ENCODE peak calls at places on chromosomes 16 and 17, in seven cellular contexts. A is stimulated activated CD4-positive, alpha-beta T cell treated with anti-CD3 and anti-CD28 coated beads, Interleukin-15, amount 100 ng/mL, for 24 hours; U is CD8-positive, alpha-beta T cell; Y is cortex of kidney; C is HEK293T; P is GM19239; R is left cardiac atrium. O is an unnamed sample.

GRCh38 chr16:68923116-68923515 is 79.8 kb downstream of the TANGO6 start:
- DNase-seq in A (no peak), U (no peak), Y (no peak), C (no peak), P (no peak), R (no peak), O (no peak)

GRCh38 chr17:80793851-80794267 is 197.8 kb upstream of the CHMP6 start:
- DNase-seq in A (no peak), U (no peak), Y (no peak), C (no peak), P (no peak), R (no peak), O (no peak)

GRCh38 chr17:45334701-45335677 is 18.2 kb upstream of the MAP3K14 start:
- DNase-seq in A (no peak), U (peak), Y (no peak), C (no peak), P (no peak), R (no peak), O (no peak)

GRCh38 chr17:27323538-27324212 is 29.8 kb downstream of the WSB1 start:
- DNase-seq in A (no peak), U (no peak), Y (no peak), C (no peak), P (no peak), R (peak), O (no peak)

GRCh38 chr17:78966123-78966813 is 13.5 kb downstream of the LGALS3BP start:
- DNase-seq in A (no peak), U (no peak), Y (no peak), C (no peak), P (no peak), R (peak), O (no peak)

GRCh38 chr17:45824475-45824874 is 20.2 kb upstream of the SPPL2C start:
- DNase-seq in A (no peak), U (no peak), Y (no peak), C (no peak), P (no peak), R (no peak), O (no peak)

GRCh38 chr16:19123535-19124178 is 9.9 kb downstream of the ITPRIPL2 start:
- DNase-seq in A (no peak), U (no peak), Y (no peak), C (no peak), P (no peak), R (no peak), O (no peak)

GRCh38 chr16:12499032-12499735 is 304.5 kb downstream of the CPPED1 start:
- DNase-seq in A (no peak), U (no peak), Y (no peak), C (no peak), P (no peak), R (no peak), O (no peak)